ENCODE peak calls at places on chromosomes 1 and 21, in nine cellular contexts. Z, R, X, C, S, B, M, J and E are unnamed samples.

GRCh38 chr1:198788561-198789064 is 149.8 kb downstream of the PTPRC start:
- DNase-seq in R (no peak), C (no peak), X (no peak), Z (no peak), M (no peak), S (no peak), B (no peak), J (no peak), E (no peak)

GRCh38 chr21:46385846-46386725 is 62.1 kb downstream of the PCNT start:
- DNase-seq in X (no peak), R (no peak), J (no peak), B (no peak), C (no peak), S (no peak), Z (no peak), M (no peak), E (no peak)

GRCh38 chr1:110102081-110102480 is 10.2 kb upstream of the UBL4B start:
- DNase-seq in B (no peak), S (no peak), X (no peak), R (no peak), Z (no peak), C (no peak), M (no peak), J (no peak), E (no peak)

GRCh38 chr1:2980849-2981248 is 40.4 kb upstream of the ACTRT2 start:
- DNase-seq in C (no peak), R (no peak), Z (peak), M (no peak), J (no peak), S (no peak), B (no peak), X (no peak), E (no peak)

GRCh38 chr1:8429549-8430105 is 111.7 kb downstream of the SLC45A1 start:
- DNase-seq in C (no peak), X (no peak), M (no peak), Z (no peak), J (no peak), S (no peak), B (no peak), R (no peak), E (no peak)

GRCh38 chr1:21268281-21269239 is 21.7 kb downstream of the ECE1 start:
- DNase-seq in Z (no peak), J (no peak), M (no peak), C (no peak), S (no peak), B (no peak), X (peak), R (no peak), E (no peak)

GRCh38 chr1:242225770-242226573 is 227.1 kb upstream of the MAP1LC3C start:
- DNase-seq in M (no peak), C (no peak), Z (no peak), J (no peak), X (no peak), S (no peak), B (no peak), R (no peak), E (no peak)

GRCh38 chr1:185719021-185719420 is 15.2 kb upstream of the HMCN1 start:
- DNase-seq in M (no peak), X (no peak), R (no peak), B (no peak), J (peak), Z (no peak), C (peak), S (no peak), E (no peak)

GRCh38 chr1:214537219-214537618 is 14.2 kb downstream of the PTPN14 start:
- DNase-seq in B (no peak), R (no peak), M (no peak), C (no peak), S (no peak), J (no peak), X (peak), Z (no peak), E (no peak)

GRCh38 chr21:41147096-41147978 is 20.6 kb upstream of the BACE2 start:
- DNase-seq in X (peak), M (peak), R (no peak), S (no peak), Z (peak), J (no peak), C (no peak), B (no peak), E (peak)

GRCh38 chr1:54052470-54052933 is 502 bp downstream of the TMEM59 start:
- DNase-seq in M (peak), S (no peak), X (peak), C (no peak), J (no peak), Z (no peak), B (peak), R (no peak), E (no peak)

GRCh38 chr1:233679030-233679429 is 65.1 kb downstream of the KCNK1 start:
- DNase-seq in Z (no peak), X (no peak), C (no peak), J (no peak), B (no peak), M (peak), S (no peak), R (no peak), E (no peak)